ENCODE peak calls at places on chromosomes 13 and 19, in eight cellular contexts. I is uterus; U is gastrocnemius medialis; E is fibroblast of lung; Y is dorsolateral prefrontal cortex; W is CD8-positive, alpha-beta T cell; G is AG04450; N is left lung. Q is an unnamed sample.

GRCh38 chr13:31090921-31091624 is 70.6 kb downstream of the HSPH1 start:
- DNase-seq in I (no peak), U (no peak), E (peak; percentile 23), Y (no peak), W (no peak), G (no peak), N (peak; percentile 80), Q (no peak)

GRCh38 chr19:343941-344624 is 513 bp downstream of the MIER2 start:
- DNase-seq in I (peak; percentile 27), U (no peak), E (peak; percentile 14), Y (peak; percentile 51), W (no peak), G (no peak), N (peak; percentile 77), Q (no peak)

GRCh38 chr13:76522083-76522755 is 364.0 kb downstream of the KCTD12 start:
- DNase-seq in I (no peak), U (no peak), E (peak; percentile 32), Y (no peak), W (no peak), G (no peak), N (no peak), Q (no peak)

GRCh38 chr13:76596216-76596615 is 290.0 kb downstream of the KCTD12 start:
- DNase-seq in I (no peak), U (no peak), E (peak; percentile 14), Y (no peak), W (no peak), G (no peak), N (no peak), Q (no peak)

GRCh38 chr19:46232029-46232428 is 2.5 kb downstream of the IGFL1 start:
- DNase-seq in I (no peak), U (no peak), E (no peak), Y (no peak), W (no peak), G (no peak), N (peak; percentile 82), Q (no peak)

GRCh38 chr13:52061587-52061986 is 37.1 kb downstream of the UTP14C start:
- DNase-seq in I (no peak), U (no peak), E (peak; percentile 46), Y (no peak), W (no peak), G (no peak), N (no peak), Q (no peak)

GRCh38 chr13:102136735-102137296 is 265.0 kb downstream of the FGF14 start:
- DNase-seq in I (no peak), U (no peak), E (peak; percentile 21), Y (no peak), W (no peak), G (no peak), N (no peak), Q (no peak)

GRCh38 chr19:10270616-10271394 is at the start of gene ICAM1:
- DNase-seq in I (peak; percentile 77), U (peak; percentile 50), E (peak; percentile 62), Y (no peak), W (peak; percentile 40), G (no peak), N (peak; percentile 96), Q (peak; percentile 50)

GRCh38 chr13:45040173-45040572 is 50.8 kb downstream of the GPALPP1 start:
- DNase-seq in I (no peak), U (no peak), E (no peak), Y (no peak), W (no peak), G (no peak), N (no peak), Q (no peak)

GRCh38 chr13:26784704-26785639 is 24.4 kb upstream of the GPR12 start:
- DNase-seq in I (no peak), U (no peak), E (no peak), Y (no peak), W (no peak), G (no peak), N (peak; percentile 75), Q (no peak)

GRCh38 chr13:26787961-26788360 is 27.4 kb upstream of the GPR12 start:
- DNase-seq in I (no peak), U (no peak), E (no peak), Y (no peak), W (no peak), G (no peak), N (no peak), Q (no peak)

GRCh38 chr13:26786651-26787295 is 26.2 kb upstream of the GPR12 start:
- DNase-seq in I (no peak), U (no peak), E (no peak), Y (no peak), W (no peak), G (no peak), N (no peak), Q (peak; percentile 30)

GRCh38 chr13:26785845-26786630 is 25.5 kb upstream of the GPR12 start:
- DNase-seq in I (no peak), U (no peak), E (no peak), Y (peak; percentile 43), W (no peak), G (no peak), N (peak; percentile 81), Q (peak; percentile 57)
- H3K4me3 ChIP-seq in I (no peak overlapping the region), U (no peak overlapping the region), E (no peak overlapping the region), Y (peak overlapping the region; percentile 25), W (peak overlapping the region; percentile 62), G (no peak overlapping the region), N (peak overlapping the region; percentile 11), Q (no peak overlapping the region)

DNA sequence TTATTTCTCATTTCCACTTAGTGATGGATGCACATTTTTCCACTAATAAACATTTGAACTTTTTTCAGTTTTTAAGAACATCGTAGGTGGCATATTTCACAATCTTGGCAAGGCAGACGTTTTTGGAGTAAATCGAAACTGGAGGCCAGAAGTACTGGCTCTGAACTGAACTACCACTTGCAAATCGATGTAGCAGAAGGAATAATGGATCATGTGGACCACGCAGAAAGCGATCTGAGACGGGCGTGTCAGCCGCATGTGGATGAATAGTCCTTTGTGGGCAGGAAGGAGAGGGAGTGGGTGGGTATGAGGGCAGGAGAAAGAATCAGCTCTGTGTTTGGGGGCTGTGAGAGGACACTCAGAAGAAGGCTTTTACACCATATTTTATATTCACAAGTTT is 90.4 kb downstream of the COL4A2 start:
- DNase-seq in I (no peak), U (no peak), E (peak; percentile 90), Y (peak; percentile 68), W (no peak), G (no peak), N (no peak), Q (no peak)
- H3K4me3 ChIP-seq in I (no peak overlapping the region), U (no peak overlapping the region), E (peak overlapping the region; percentile 44), Y (peak overlapping the region; percentile 30), W (no peak overlapping the region), G (peak overlapping the region; percentile 55), N (no peak overlapping the region), Q (no peak overlapping the region)

GRCh38 chr19:3880471-3881271 is at the start of gene ATCAY:
- DNase-seq in I (no peak), U (no peak), E (no peak), Y (peak; percentile 62), W (no peak), G (no peak), N (no peak), Q (no peak)

GRCh38 chr19:3882041-3882384 is 1.5 kb downstream of the ATCAY start:
- DNase-seq in I (no peak), U (no peak), E (no peak), Y (no peak), W (no peak), G (no peak), N (no peak), Q (no peak)

GRCh38 chr19:3879656-3880055 is 829 bp upstream of the ATCAY start:
- DNase-seq in I (no peak), U (no peak), E (no peak), Y (no peak), W (no peak), G (no peak), N (no peak), Q (no peak)

GRCh38 chr19:3881272-3882040 is 971 bp downstream of the ATCAY start:
- DNase-seq in I (no peak), U (no peak), E (no peak), Y (no peak), W (no peak), G (no peak), N (no peak), Q (no peak)
- H3K4me3 ChIP-seq in I (no peak overlapping the region), U (no peak overlapping the region), E (no peak overlapping the region), Y (peak overlapping the region; percentile 58), W (no peak overlapping the region), G (no peak overlapping the region), N (no peak overlapping the region), Q (no peak overlapping the region)

GRCh38 chr19:35330475-35330874 is 1.5 kb downstream of the CD22 start:
- DNase-seq in I (no peak), U (no peak), E (no peak), Y (no peak), W (no peak), G (no peak), N (peak; percentile 29), Q (no peak)
- H3K4me3 ChIP-seq in I (no peak overlapping the region), U (no peak overlapping the region), E (no peak overlapping the region), Y (no peak overlapping the region), W (no peak overlapping the region), G (no peak overlapping the region), N (no peak overlapping the region), Q (no peak overlapping the region)

GRCh38 chr19:54002495-54003315 is 11.3 kb downstream of the CACNG6 start:
- DNase-seq in I (no peak), U (no peak), E (peak; percentile 67), Y (no peak), W (no peak), G (no peak), N (no peak), Q (no peak)

GRCh38 chr19:53994811-53995210 is 3.4 kb downstream of the CACNG6 start:
- DNase-seq in I (no peak), U (no peak), E (peak; percentile 21), Y (no peak), W (no peak), G (no peak), N (no peak), Q (no peak)

GRCh38 chr19:53999694-54000093 is 8.3 kb downstream of the CACNG6 start:
- DNase-seq in I (no peak), U (no peak), E (no peak), Y (no peak), W (no peak), G (no peak), N (no peak), Q (no peak)

GRCh38 chr19:54001496-54001895 is 10.1 kb downstream of the CACNG6 start:
- DNase-seq in I (no peak), U (no peak), E (no peak), Y (no peak), W (no peak), G (no peak), N (no peak), Q (no peak)

GRCh38 chr19:53998223-53998622 is 6.8 kb downstream of the CACNG6 start:
- DNase-seq in I (no peak), U (no peak), E (no peak), Y (no peak), W (no peak), G (no peak), N (no peak), Q (no peak)
- H3K4me3 ChIP-seq in I (no peak overlapping the region), U (no peak overlapping the region), E (no peak overlapping the region), Y (no peak overlapping the region), W (no peak overlapping the region), G (no peak overlapping the region), N (no peak overlapping the region), Q (no peak overlapping the region)

Q was measured in Jurkat, Clone E6-1.